ENCODE peak calls at places on chromosomes 7 and 10, in six cellular contexts. X is sciatic nerve; V is NCI-H1092; J is left kidney; D is activated CD4-positive, alpha-beta T cell treated with anti-CD3 and anti-CD28 coated beads, Interleukin-2, amount 50 U/mL, for 24 hours; F is tibial nerve. T is an unnamed sample.

GRCh38 chr7:7970620-7971307 is 2.2 kb downstream of the GLCCI1 start:
- DNase-seq in X (no peak), F (no peak), J (peak; percentile 67), V (peak; percentile 19), D (no peak), T (no peak)

GRCh38 chr7:100874577-100875355 is at the start of gene SRRT:
- DNase-seq in D (peak; percentile 94), X (peak; percentile 99), V (peak; percentile 100), J (peak; percentile 100), F (peak; percentile 98), T (peak; percentile 99)

GRCh38 chr10:121928528-121928884 is 675 bp upstream of the ATE1 start:
- DNase-seq in X (no peak), V (peak; percentile 8), F (peak; percentile 25), D (no peak), J (no peak), T (no peak)

GRCh38 chr7:28293529-28293835 is 112.9 kb upstream of the JAZF1 start:
- DNase-seq in V (no peak), J (no peak), F (no peak), D (no peak), X (no peak), T (no peak)

GRCh38 chr10:29826801-29827200 is 192.0 kb upstream of the SVIL start:
- DNase-seq in J (no peak), D (no peak), F (no peak), V (no peak), X (no peak), T (no peak)

GRCh38 chr10:110425684-110426293 is 71.9 kb upstream of the DUSP5 start:
- DNase-seq in D (no peak), F (peak; percentile 47), V (no peak), X (no peak), J (no peak), T (no peak)

GRCh38 chr10:12980080-12980656 is 21.3 kb downstream of the CCDC3 start:
- DNase-seq in J (peak; percentile 88), X (peak; percentile 48), V (peak; percentile 49), F (no peak), D (no peak), T (no peak)

GRCh38 chr7:138029126-138029525 is 27.2 kb upstream of the CREB3L2 start:
- DNase-seq in J (no peak), F (no peak), D (no peak), X (no peak), V (no peak), T (no peak)

T was measured in upper lobe of right lung.